ENCODE peak calls at places on chromosomes 2 and 18, in five cellular contexts. M, U, O, W and B are unnamed samples.

GRCh38 chr2:219551412-219551811 is 7.6 kb downstream of the TMEM198 start:
- DNase-seq in M (no peak), U (peak), O (no peak), W (no peak), B (peak)

GRCh38 chr2:230258483-230258882 is 32.9 kb downstream of the SP140 start:
- DNase-seq in M (no peak), U (no peak), O (no peak), W (no peak), B (no peak)

GRCh38 chr2:239182981-239183791 is 217.6 kb downstream of the HDAC4 start:
- DNase-seq in M (no peak), U (no peak), O (no peak), W (no peak), B (no peak)

GRCh38 chr2:191247381-191248057 is 2.3 kb downstream of the MYO1B start:
- DNase-seq in M (peak), U (no peak), O (no peak), W (peak), B (peak)

GRCh38 chr2:58553937-58554336 is 312.8 kb upstream of the FANCL start:
- DNase-seq in M (peak), U (peak), O (no peak), W (no peak), B (no peak)

GRCh38 chr2:118124293-118124891 is 36.1 kb downstream of the INSIG2 start:
- DNase-seq in M (no peak), U (no peak), O (no peak), W (no peak), B (peak)

GRCh38 chr2:207731138-207731537 is 19.7 kb downstream of the CCNYL1 start:
- DNase-seq in M (no peak), U (no peak), O (no peak), W (no peak), B (no peak)

GRCh38 chr18:36341944-36342343 is 44.4 kb downstream of the FHOD3 start:
- DNase-seq in M (no peak), U (no peak), O (no peak), W (no peak), B (no peak)

GRCh38 chr2:138771534-138771933 is 8.7 kb downstream of the NXPH2 start:
- DNase-seq in M (no peak), U (no peak), O (no peak), W (no peak), B (no peak)

GRCh38 chr2:8679567-8679826 is 2.4 kb upstream of the ID2 start:
- DNase-seq in M (no peak), U (no peak), O (no peak), W (no peak), B (no peak)

GRCh38 chr18:58307441-58307840 is 263.4 kb downstream of the NEDD4L start:
- DNase-seq in M (no peak), U (no peak), O (no peak), W (no peak), B (no peak)

GRCh38 chr2:217037330-217037729 is 177.5 kb upstream of the TNP1 start:
- DNase-seq in M (no peak), U (no peak), O (no peak), W (no peak), B (no peak)

GRCh38 chr2:217038001-217038400 is 178.1 kb upstream of the TNP1 start:
- DNase-seq in M (no peak), U (no peak), O (no peak), W (no peak), B (no peak)

GRCh38 chr2:217033191-217033590 is 173.3 kb upstream of the TNP1 start:
- DNase-seq in M (no peak), U (no peak), O (no peak), W (no peak), B (no peak)

GRCh38 chr2:217040099-217040498 is 180.2 kb upstream of the TNP1 start:
- DNase-seq in M (no peak), U (no peak), O (no peak), W (no peak), B (no peak)

DNA sequence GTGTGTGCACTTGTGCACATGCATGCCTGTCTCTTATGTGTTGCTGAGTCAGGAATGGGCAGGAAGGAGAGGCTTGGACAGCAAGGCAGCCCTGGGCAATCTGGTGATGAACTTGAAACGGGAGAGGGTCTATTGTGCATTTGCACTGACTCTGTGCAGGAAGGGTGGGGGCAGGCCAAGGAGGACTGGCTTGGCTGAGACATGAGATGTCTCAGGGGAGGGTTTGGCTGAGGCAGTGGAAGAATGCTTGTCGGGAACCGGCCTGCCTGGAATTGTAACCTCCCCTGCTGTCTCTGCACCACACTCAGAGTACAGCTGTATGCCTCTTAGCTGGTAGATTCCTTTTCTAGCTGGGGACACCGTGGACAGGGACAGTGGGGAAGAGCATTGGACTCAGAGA is 176.1 kb upstream of the TNP1 start:
- DNase-seq in M (no peak), U (no peak), O (no peak), W (no peak), B (no peak)
- TF ChIP-seq HDAC2 in M (no peak), U (no peak), O (no peak), W (no peak), B (no peak)

GRCh38 chr18:45666006-45666405 is 50.7 kb downstream of the SLC14A2 start:
- DNase-seq in M (no peak), U (no peak), O (no peak), W (no peak), B (no peak)

GRCh38 chr18:45667056-45667455 is 51.8 kb downstream of the SLC14A2 start:
- DNase-seq in M (no peak), U (no peak), O (no peak), W (no peak), B (no peak)

GRCh38 chr18:45663646-45664045 is 48.4 kb downstream of the SLC14A2 start:
- DNase-seq in M (no peak), U (no peak), O (no peak), W (no peak), B (no peak)

GRCh38 chr18:45666520-45666919 is 51.2 kb downstream of the SLC14A2 start:
- DNase-seq in M (peak), U (no peak), O (no peak), W (no peak), B (no peak)

GRCh38 chr18:45664824-45665763 is 49.8 kb downstream of the SLC14A2 start:
- DNase-seq in M (peak), U (peak), O (no peak), W (peak), B (peak)
- TF ChIP-seq CHD2 in M (no peak), U (no peak), O (no peak), W (no peak), B (no peak)

GRCh38 chr2:235430366-235431083 is 63.3 kb upstream of the AGAP1 start:
- DNase-seq in M (no peak), U (no peak), O (no peak), W (no peak), B (no peak)
- TF ChIP-seq HDAC2 in M (no peak), U (no peak), O (no peak), W (no peak), B (no peak)

GRCh38 chr2:25938345-25938744 is 44.0 kb downstream of the KIF3C start:
- DNase-seq in M (no peak), U (no peak), O (no peak), W (no peak), B (no peak)
- TF ChIP-seq CHD2 in M (no peak), U (no peak), O (no peak), W (no peak), B (no peak)